ENCODE peak calls at places on chromosomes 2 and 18, in five cellular contexts. Y is A549, F is K562, K is upper lobe of left lung, B is GM12878. C is an unnamed sample.

GRCh38 chr2:38098351-38099095 is 22.6 kb upstream of the CYP1B1 start:
- ATAC-seq in Y (peak), F (no peak), K (peak), B (peak), C (no peak)

GRCh38 chr18:46009158-46009866 is 42.2 kb upstream of the EPG5 start:
- ATAC-seq in Y (no peak), F (no peak), K (peak), B (peak), C (peak)

GRCh38 chr2:216115224-216115582 is 6.1 kb downstream of the XRCC5 start:
- ATAC-seq in Y (peak), F (peak), K (peak), B (no peak), C (no peak)

GRCh38 chr2:232659359-232659758 is 26.0 kb downstream of the EFHD1 start:
- ATAC-seq in Y (peak), F (no peak), K (no peak), B (no peak), C (no peak)

GRCh38 chr2:237869357-237870102 is 10.1 kb downstream of the RAMP1 start:
- ATAC-seq in Y (no peak), F (no peak), K (no peak), B (no peak), C (no peak)

GRCh38 chr18:26335139-26335933 is 109.1 kb downstream of the TAF4B start:
- ATAC-seq in Y (no peak), F (no peak), K (no peak), B (no peak), C (no peak)

GRCh38 chr2:134178109-134178877 is 75.6 kb upstream of the MGAT5 start:
- ATAC-seq in Y (no peak), F (peak), K (peak), B (peak), C (no peak)

GRCh38 chr2:1701556-1702185 is 42.6 kb downstream of the PXDN start:
- ATAC-seq in Y (peak), F (no peak), K (peak), B (no peak), C (no peak)

GRCh38 chr2:37566517-37566961 is 104.9 kb downstream of the CDC42EP3 start:
- ATAC-seq in Y (no peak), F (no peak), K (peak), B (no peak), C (peak)

GRCh38 chr2:44342854-44343253 is 18.4 kb downstream of the PREPL start:
- ATAC-seq in Y (peak), F (peak), K (no peak), B (peak), C (no peak)

GRCh38 chr2:160426604-160427003 is 67.0 kb downstream of the RBMS1 start:
- ATAC-seq in Y (no peak), F (no peak), K (no peak), B (no peak), C (no peak)

GRCh38 chr2:132544045-132544630 is 125.9 kb downstream of the LYPD1 start:
- ATAC-seq in Y (no peak), F (no peak), K (no peak), B (no peak), C (no peak)

GRCh38 chr2:44136186-44136585 is 32.5 kb upstream of the PPM1B start:
- ATAC-seq in Y (peak), F (no peak), K (no peak), B (no peak), C (no peak)

GRCh38 chr2:157748371-157749132 is 119.9 kb upstream of the ACVR1C start:
- ATAC-seq in Y (no peak), F (no peak), K (no peak), B (no peak), C (no peak)

GRCh38 chr2:44833123-44834069 is 108.1 kb upstream of the SIX3 start:
- ATAC-seq in Y (no peak), F (no peak), K (no peak), B (peak), C (no peak)

GRCh38 chr2:26222976-26223375 is 21.5 kb downstream of the HADHA start:
- ATAC-seq in Y (no peak), F (no peak), K (no peak), B (no peak), C (no peak)

GRCh38 chr18:48955528-48956261 is 4.9 kb upstream of the SMAD7 start:
- ATAC-seq in Y (peak), F (peak), K (peak), B (no peak), C (peak)

GRCh38 chr2:41828052-41828643 is 219.7 kb upstream of the PKDCC start:
- ATAC-seq in Y (peak), F (no peak), K (no peak), B (no peak), C (no peak)

GRCh38 chr2:230384986-230385385 is 31.0 kb upstream of the SP100 start:
- ATAC-seq in Y (no peak), F (no peak), K (no peak), B (no peak), C (no peak)

GRCh38 chr2:37375721-37376399 is 31.4 kb downstream of the QPCT start:
- ATAC-seq in Y (no peak), F (peak), K (no peak), B (peak), C (no peak)

GRCh38 chr18:21181763-21182162 is 60.3 kb upstream of the GREB1L start:
- ATAC-seq in Y (no peak), F (no peak), K (no peak), B (no peak), C (no peak)

GRCh38 chr2:32446362-32446761 is 89.5 kb downstream of the BIRC6 start:
- ATAC-seq in Y (peak), F (no peak), K (no peak), B (no peak), C (no peak)

GRCh38 chr2:199315299-199316179 is 142.2 kb downstream of the SATB2 start:
- ATAC-seq in Y (no peak), F (peak), K (no peak), B (peak), C (no peak)

GRCh38 chr2:30162821-30163220 is 16.0 kb downstream of the YPEL5 start:
- ATAC-seq in Y (no peak), F (no peak), K (no peak), B (no peak), C (no peak)

GRCh38 chr2:161030260-161031063 is 129.8 kb upstream of the TANK start:
- ATAC-seq in Y (peak), F (no peak), K (peak), B (no peak), C (peak)

GRCh38 chr18:12652861-12653401 is 5.0 kb downstream of the SPIRE1 start:
- ATAC-seq in Y (peak), F (peak), K (no peak), B (no peak), C (no peak)

GRCh38 chr2:151973901-151974199 is 125.0 kb downstream of the CACNB4 start:
- ATAC-seq in Y (peak), F (peak), K (peak), B (peak), C (peak)

GRCh38 chr2:74374509-74375205 is 5.5 kb downstream of the DCTN1 start:
- ATAC-seq in Y (peak), F (peak), K (peak), B (peak), C (peak)

GRCh38 chr2:148515170-148515569 is 129.4 kb upstream of the EPC2 start:
- ATAC-seq in Y (no peak), F (no peak), K (no peak), B (peak), C (no peak)

GRCh38 chr2:40642261-40642660 is 190.4 kb upstream of the SLC8A1 start:
- ATAC-seq in Y (no peak), F (no peak), K (no peak), B (no peak), C (no peak)

GRCh38 chr2:215832791-215833190 is 180.6 kb downstream of the MREG start:
- ATAC-seq in Y (no peak), F (no peak), K (no peak), B (no peak), C (peak)

GRCh38 chr2:199606193-199606780 is 148.5 kb upstream of the SATB2 start:
- ATAC-seq in Y (peak), F (peak), K (no peak), B (no peak), C (no peak)

GRCh38 chr2:113818382-113818951 is 62.0 kb upstream of the SLC35F5 start:
- ATAC-seq in Y (peak), F (peak), K (peak), B (no peak), C (peak)

GRCh38 chr2:46257476-46257875 is 39.7 kb upstream of the EPAS1 start:
- ATAC-seq in Y (no peak), F (no peak), K (no peak), B (no peak), C (peak)

GRCh38 chr2:8855019-8855418 is 17.6 kb upstream of the KIDINS220 start:
- ATAC-seq in Y (no peak), F (no peak), K (no peak), B (no peak), C (no peak)

GRCh38 chr2:8856176-8856575 is 18.8 kb upstream of the KIDINS220 start:
- ATAC-seq in Y (no peak), F (no peak), K (no peak), B (no peak), C (no peak)

GRCh38 chr2:8861797-8862196 is 24.4 kb upstream of the KIDINS220 start:
- ATAC-seq in Y (no peak), F (no peak), K (no peak), B (no peak), C (no peak)

GRCh38 chr2:8860239-8860638 is 22.8 kb upstream of the KIDINS220 start:
- ATAC-seq in Y (no peak), F (peak), K (no peak), B (peak), C (no peak)

DNA sequence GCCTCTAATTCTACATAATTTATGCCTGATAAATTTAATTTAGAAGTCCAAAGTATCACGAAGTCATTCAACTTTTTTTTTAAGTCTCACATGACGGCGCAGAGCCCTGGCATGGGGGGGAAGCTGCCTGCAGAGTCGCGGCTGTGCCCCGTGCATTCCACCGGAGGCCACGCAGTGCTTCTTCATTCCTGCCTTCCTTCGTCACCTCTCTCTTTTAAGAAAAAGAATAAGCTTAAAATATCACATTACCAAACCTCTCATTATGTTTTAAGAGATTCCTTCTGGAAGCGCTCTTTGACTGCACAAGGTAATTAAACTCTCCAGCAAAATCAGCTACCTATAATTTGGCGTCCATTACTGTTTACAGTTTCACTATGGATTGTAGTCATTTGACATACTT is 20.3 kb upstream of the KIDINS220 start:
- ATAC-seq in Y (no peak), F (no peak), K (no peak), B (no peak), C (no peak)
- TF ChIP-seq EP300 in Y (no peak), F (no peak), K (no peak), B (no peak), C (no peak)

GRCh38 chr2:130339885-130340745 is 2.6 kb upstream of the IMP4 start:
- ATAC-seq in Y (no peak), F (peak), K (no peak), B (no peak), C (no peak)

GRCh38 chr2:130338793-130339345 is 3.8 kb upstream of the IMP4 start:
- ATAC-seq in Y (no peak), F (no peak), K (no peak), B (no peak), C (no peak)

GRCh38 chr2:130336877-130337734 is 5.6 kb upstream of the IMP4 start:
- ATAC-seq in Y (peak), F (peak), K (peak), B (peak), C (peak)

GRCh38 chr2:130336150-130336876 is 6.4 kb upstream of the IMP4 start:
- ATAC-seq in Y (peak), F (no peak), K (no peak), B (no peak), C (no peak)

DNA sequence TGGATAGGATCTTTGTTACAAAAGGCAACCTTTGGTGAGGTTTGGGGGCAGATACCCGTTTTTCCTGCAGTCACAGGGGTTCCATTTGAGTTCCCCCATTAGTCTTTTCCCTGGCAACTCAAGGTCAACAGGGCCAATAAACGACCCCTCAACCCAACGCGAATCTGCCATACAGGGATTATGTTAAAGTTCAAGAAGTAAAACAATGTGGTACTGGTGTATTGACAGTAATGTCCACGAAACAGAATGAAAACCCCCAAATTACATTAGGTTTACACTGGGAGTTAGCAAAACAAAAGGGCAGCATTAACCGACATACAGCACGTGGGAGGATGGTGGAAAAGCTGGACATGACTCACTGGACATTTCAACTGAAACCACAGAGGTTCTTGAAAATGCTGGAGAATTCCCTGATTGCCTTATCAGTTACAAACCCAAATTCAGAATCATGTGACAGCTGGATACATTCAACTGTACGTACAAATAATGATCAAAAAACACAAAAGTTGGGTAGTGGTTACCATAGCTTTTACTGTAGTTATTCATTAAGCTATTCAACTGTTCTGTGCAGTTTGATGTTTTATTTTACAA is 4.9 kb upstream of the IMP4 start:
- ATAC-seq in Y (no peak), F (no peak), K (no peak), B (no peak), C (no peak)
- H3K4me3 ChIP-seq in Y (peak), F (no peak), K (no peak), B (no peak), C (peak)

GRCh38 chr2:17853799-17854198 is 24.7 kb upstream of the KCNS3 start:
- ATAC-seq in Y (no peak), F (peak), K (no peak), B (no peak), C (no peak)
- TF ChIP-seq CTCF in Y (no peak), F (no peak), K (no peak), B (no peak), C (no peak)

GRCh38 chr2:72827495-72827894 is 1.7 kb upstream of the EXOC6B start:
- ATAC-seq in Y (no peak), F (no peak), K (no peak), B (no peak), C (no peak)

GRCh38 chr2:72827999-72828646 is 2.3 kb upstream of the EXOC6B start:
- ATAC-seq in Y (no peak), F (no peak), K (no peak), B (no peak), C (no peak)

GRCh38 chr2:72824224-72824842 is 1.5 kb downstream of the EXOC6B start:
- ATAC-seq in Y (no peak), F (peak), K (no peak), B (peak), C (no peak)

GRCh38 chr2:72825271-72826155 is at the start of gene EXOC6B:
- ATAC-seq in Y (peak), F (peak), K (peak), B (peak), C (peak)

GRCh38 chr2:72826156-72826477 is 284 bp upstream of the EXOC6B start:
- ATAC-seq in Y (no peak), F (no peak), K (no peak), B (no peak), C (peak)
- TF ChIP-seq EP300 in Y (no peak), F (no peak), K (no peak), B (no peak), C (no peak)

GRCh38 chr2:224036731-224037376 is 2.2 kb downstream of the SERPINE2 start:
- ATAC-seq in Y (no peak), F (no peak), K (no peak), B (no peak), C (no peak)
- H3K4me3 ChIP-seq in Y (peak), F (no peak), K (no peak), B (no peak), C (no peak)

DNA sequence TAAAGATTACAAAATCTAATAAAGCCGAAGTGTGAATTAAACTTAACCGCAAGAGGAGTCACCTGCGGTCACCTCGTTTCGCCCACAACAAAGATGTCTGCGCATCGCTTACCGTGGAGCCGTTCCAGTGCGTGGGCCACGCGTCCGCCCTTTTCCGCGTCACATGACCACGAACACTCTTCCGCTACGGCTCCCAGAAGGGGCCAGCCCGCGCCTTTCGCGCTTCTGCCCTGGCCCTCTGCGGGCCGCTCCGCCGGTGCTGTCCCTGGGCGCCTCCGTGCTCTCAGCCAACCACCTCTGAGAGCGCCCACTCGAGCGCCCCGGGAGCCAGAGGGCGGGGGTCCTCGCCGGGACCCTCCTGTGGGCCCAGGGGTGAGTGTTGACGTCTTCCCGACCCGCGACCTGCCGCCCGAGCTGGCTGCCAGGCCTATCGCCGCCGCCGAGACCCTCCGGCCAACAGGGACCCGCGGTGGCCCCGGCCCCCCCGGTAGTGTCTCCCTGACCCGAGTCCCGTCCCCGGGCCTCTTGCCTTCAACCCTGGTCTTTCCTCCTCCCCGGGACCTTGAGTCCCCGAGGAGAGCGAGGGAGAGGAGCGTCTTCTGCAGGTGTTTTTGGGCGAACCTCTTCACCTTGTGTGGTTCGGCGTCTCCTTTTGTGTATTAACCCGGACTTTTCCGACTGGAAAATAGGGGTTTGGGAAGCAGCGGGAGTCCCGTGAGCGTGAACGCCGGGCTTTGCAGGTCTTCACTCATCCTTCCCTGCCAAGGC is at the start of gene MFF:
- ATAC-seq in Y (peak), F (peak), K (peak), B (peak), C (peak)
- TF ChIP-seq CTCF in Y (peak), F (peak), K (peak), B (peak), C (peak)

GRCh38 chr2:64905338-64906024 is 83.7 kb upstream of the SLC1A4 start:
- ATAC-seq in Y (no peak), F (no peak), K (peak), B (peak), C (no peak)
- TF ChIP-seq EP300 in Y (no peak), F (no peak), K (no peak), B (no peak), C (no peak)

GRCh38 chr18:2657788-2658458 is 2.4 kb downstream of the SMCHD1 start:
- ATAC-seq in Y (no peak), F (no peak), K (no peak), B (peak), C (no peak)
- H3K4me3 ChIP-seq in Y (peak), F (peak), K (peak), B (peak), C (peak)

DNA sequence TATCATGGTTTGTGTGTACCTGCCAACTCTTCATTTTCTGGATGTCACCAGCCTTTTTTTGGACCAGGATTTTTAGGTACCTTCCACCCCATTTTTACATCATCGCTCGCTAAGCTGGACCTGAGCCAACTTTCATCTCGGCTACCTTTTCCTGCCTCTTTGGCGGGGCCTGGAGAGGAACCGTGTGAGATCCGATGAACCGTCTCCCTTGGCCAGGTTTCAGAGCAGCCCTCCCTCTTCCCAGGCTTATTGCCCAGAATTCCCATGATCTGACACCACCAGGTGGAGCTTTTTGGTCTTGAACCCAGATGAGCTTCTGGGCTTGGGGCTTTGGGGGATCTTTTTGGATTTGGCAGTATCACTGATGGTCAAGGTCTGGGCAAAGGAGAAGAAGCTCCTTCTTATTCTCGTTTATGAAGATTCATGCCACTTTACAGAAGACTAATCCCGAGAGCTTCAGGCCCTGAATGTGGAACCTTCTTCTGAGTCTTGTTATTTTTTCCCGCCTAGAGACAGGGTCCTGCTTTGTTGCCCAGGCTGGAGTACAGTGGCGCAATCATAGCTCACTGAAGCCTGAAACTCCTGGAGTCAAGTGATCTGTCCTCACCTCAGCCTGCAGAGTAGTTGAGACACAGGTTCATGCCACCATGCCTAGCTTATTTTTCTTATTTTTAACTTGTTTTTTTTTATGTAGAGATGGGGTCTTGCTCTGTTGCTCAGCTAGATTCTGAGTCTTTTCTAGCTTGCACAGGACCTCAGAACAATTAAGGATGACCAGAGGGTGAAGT is 50.4 kb downstream of the GATA6 start:
- ATAC-seq in Y (no peak), F (no peak), K (no peak), B (no peak), C (no peak)
- TF ChIP-seq CTCF in Y (peak), F (peak), K (no peak), B (no peak), C (no peak)